ENCODE peak calls at places on chromosomes 1 and 21, in seven cellular contexts. E is stomach, K is GM06990, F is upper lobe of right lung, R is body of pancreas, S is fibroblast of mammary gland, Q is SK-N-SH. N is an unnamed sample.

GRCh38 chr1:113701429-113701828 is 57.9 kb downstream of the PHTF1 start:
- DNase-seq in E (no peak), K (no peak), F (no peak), R (no peak), S (no peak), Q (no peak), N (no peak)

GRCh38 chr1:32411261-32411660 is 17.0 kb upstream of the BSDC1 start:
- DNase-seq in E (no peak), K (no peak), F (no peak), R (no peak), S (no peak), Q (no peak), N (no peak)

GRCh38 chr1:192766876-192767275 is 42.0 kb upstream of the RGS2 start:
- DNase-seq in E (no peak), K (no peak), F (no peak), R (no peak), S (no peak), Q (no peak), N (no peak)

GRCh38 chr1:203512830-203513578 is 19.1 kb downstream of the OPTC start:
- DNase-seq in E (peak; percentile 44), K (no peak), F (no peak), R (no peak), S (peak; percentile 94), Q (no peak), N (peak; percentile 97)

GRCh38 chr1:240362826-240363225 is 249.1 kb downstream of the GREM2 start:
- DNase-seq in E (no peak), K (no peak), F (no peak), R (no peak), S (no peak), Q (no peak), N (no peak)

GRCh38 chr1:219498666-219499065 is 114.2 kb downstream of the ZC3H11B start:
- DNase-seq in E (no peak), K (no peak), F (no peak), R (peak; percentile 14), S (peak; percentile 94), Q (no peak), N (no peak)

GRCh38 chr1:20470174-20470573 is 15.8 kb downstream of the CAMK2N1 start:
- DNase-seq in E (no peak), K (no peak), F (no peak), R (no peak), S (no peak), Q (peak; percentile 68), N (no peak)

GRCh38 chr1:117595993-117596720 is 9.7 kb upstream of the TENT5C start:
- DNase-seq in E (peak; percentile 20), K (peak; percentile 23), F (peak; percentile 21), R (no peak), S (no peak), Q (no peak), N (no peak)

GRCh38 chr1:180141381-180141934 is 13.2 kb upstream of the QSOX1 start:
- DNase-seq in E (no peak), K (no peak), F (no peak), R (no peak), S (no peak), Q (no peak), N (no peak)

GRCh38 chr1:151273924-151274466 is 8.1 kb upstream of the ZNF687 start:
- DNase-seq in E (no peak), K (no peak), F (no peak), R (no peak), S (no peak), Q (no peak), N (no peak)

GRCh38 chr1:60130703-60131102 is 57.1 kb upstream of the C1orf87 start:
- DNase-seq in E (no peak), K (no peak), F (no peak), R (no peak), S (peak; percentile 52), Q (no peak), N (no peak)

GRCh38 chr1:17009706-17010105 is 2.0 kb downstream of the ATP13A2 start:
- DNase-seq in E (no peak), K (no peak), F (no peak), R (no peak), S (no peak), Q (peak; percentile 36), N (no peak)

GRCh38 chr1:26913754-26914619 is at the start of gene NR0B2:
- DNase-seq in E (peak; percentile 96), K (no peak), F (peak; percentile 91), R (peak; percentile 99), S (no peak), Q (no peak), N (no peak)

GRCh38 chr1:107365874-107366273 is 225.0 kb downstream of the NTNG1 start:
- DNase-seq in E (no peak), K (no peak), F (no peak), R (no peak), S (no peak), Q (peak; percentile 6), N (no peak)

GRCh38 chr1:230153655-230154296 is 86.7 kb downstream of the GALNT2 start:
- DNase-seq in E (no peak), K (no peak), F (no peak), R (no peak), S (peak; percentile 82), Q (no peak), N (no peak)

GRCh38 chr1:32208891-32209309 is at the start of gene DCDC2B:
- DNase-seq in E (peak; percentile 89), K (no peak), F (no peak), R (peak; percentile 88), S (peak; percentile 46), Q (peak; percentile 43), N (peak; percentile 39)

GRCh38 chr1:195763907-195764183 is 844.4 kb downstream of the KCNT2 start:
- DNase-seq in E (no peak), K (no peak), F (no peak), R (no peak), S (no peak), Q (no peak), N (no peak)

GRCh38 chr1:103516693-103517092 is 8.8 kb upstream of the RNPC3 start:
- DNase-seq in E (no peak), K (no peak), F (no peak), R (no peak), S (peak; percentile 76), Q (no peak), N (peak; percentile 19)

GRCh38 chr1:234340528-234340927 is 32.7 kb upstream of the COA6 start:
- DNase-seq in E (no peak), K (no peak), F (no peak), R (no peak), S (no peak), Q (no peak), N (no peak)

GRCh38 chr1:30877205-30877912 is 31.2 kb downstream of the SDC3 start:
- DNase-seq in E (peak; percentile 37), K (no peak), F (peak; percentile 84), R (peak; percentile 44), S (peak; percentile 80), Q (no peak), N (peak; percentile 36)

GRCh38 chr1:20048563-20048962 is 21.4 kb upstream of the PLA2G5 start:
- DNase-seq in E (no peak), K (no peak), F (no peak), R (no peak), S (no peak), Q (no peak), N (no peak)

GRCh38 chr21:44736291-44737004 is 25.1 kb upstream of the TSPEAR start:
- DNase-seq in E (peak; percentile 77), K (no peak), F (peak; percentile 67), R (peak; percentile 51), S (no peak), Q (no peak), N (no peak)

GRCh38 chr1:233393084-233393840 is 65.7 kb downstream of the MAP3K21 start:
- DNase-seq in E (no peak), K (no peak), F (no peak), R (no peak), S (no peak), Q (no peak), N (no peak)

DNA sequence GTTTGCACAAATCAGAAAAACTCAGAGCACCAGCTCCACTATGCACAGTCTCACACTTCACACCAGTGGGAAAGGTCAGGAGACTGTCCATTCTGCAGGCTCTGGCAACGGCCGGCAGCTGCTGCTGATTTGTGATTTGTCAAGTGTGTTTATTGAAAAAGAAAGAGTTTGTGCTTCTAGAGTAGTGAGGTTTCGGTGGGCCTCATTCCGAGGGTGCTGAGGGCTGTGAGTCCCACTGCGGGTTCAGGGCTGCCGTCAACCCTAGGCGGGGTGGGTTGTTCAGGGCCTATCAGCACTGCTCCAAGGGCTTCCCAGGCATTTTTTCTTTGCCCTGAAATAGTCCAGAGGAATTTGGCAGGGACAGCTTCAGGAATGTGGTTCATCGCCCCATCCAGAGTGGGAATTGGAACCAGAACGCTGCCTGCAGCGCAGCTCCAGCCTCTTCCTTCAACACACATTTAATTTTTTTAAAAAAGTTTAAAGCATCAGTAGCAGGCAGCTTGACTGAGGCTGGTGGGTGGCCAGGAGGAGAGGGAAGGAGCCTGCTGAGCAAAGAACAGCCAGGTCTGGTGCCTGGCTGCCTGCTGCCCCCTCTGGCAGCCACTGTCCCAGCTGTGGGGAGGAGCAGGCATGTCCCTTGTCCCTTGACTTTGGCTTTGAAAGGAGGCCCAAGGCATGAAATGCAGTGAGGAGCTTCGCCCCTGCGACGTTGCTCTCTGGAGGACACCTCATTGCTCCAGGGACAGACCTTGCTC is 19.7 kb downstream of the STUM start:
- DNase-seq in E (no peak), K (no peak), F (peak; percentile 62), R (no peak), S (peak; percentile 15), Q (peak; percentile 62), N (no peak)
- TF ChIP-seq CTCF in E (no peak), K (peak; percentile 43), F (peak; percentile 24), R (no peak), S (peak; percentile 21), Q (no peak), N (peak; percentile 21)

DNA sequence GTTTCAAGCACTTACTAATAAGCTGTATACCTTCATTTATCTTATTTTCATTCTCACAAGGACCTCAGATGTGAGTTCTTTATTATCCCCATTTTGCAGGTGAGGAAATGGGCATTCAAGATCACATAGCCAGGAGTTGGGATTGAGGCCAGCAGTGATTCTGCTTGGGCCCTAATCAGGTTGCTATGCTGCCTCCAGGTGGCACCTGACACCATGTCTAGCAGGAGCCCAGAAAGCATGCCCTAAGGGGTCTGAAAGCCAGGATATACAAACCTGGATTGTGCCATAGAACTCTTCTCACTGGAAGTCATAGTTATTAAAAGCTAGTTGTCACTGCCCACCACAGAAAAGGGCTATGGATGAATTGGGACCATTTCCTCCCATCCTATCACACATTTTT is 61.1 kb downstream of the FYB2 start:
- DNase-seq in E (peak; percentile 43), K (no peak), F (no peak), R (peak; percentile 56), S (no peak), Q (peak; percentile 0), N (no peak)
- TF ChIP-seq CTCF in E (no peak), K (peak; percentile 9), F (no peak), R (no peak), S (peak; percentile 1), Q (no peak), N (no peak)

DNA sequence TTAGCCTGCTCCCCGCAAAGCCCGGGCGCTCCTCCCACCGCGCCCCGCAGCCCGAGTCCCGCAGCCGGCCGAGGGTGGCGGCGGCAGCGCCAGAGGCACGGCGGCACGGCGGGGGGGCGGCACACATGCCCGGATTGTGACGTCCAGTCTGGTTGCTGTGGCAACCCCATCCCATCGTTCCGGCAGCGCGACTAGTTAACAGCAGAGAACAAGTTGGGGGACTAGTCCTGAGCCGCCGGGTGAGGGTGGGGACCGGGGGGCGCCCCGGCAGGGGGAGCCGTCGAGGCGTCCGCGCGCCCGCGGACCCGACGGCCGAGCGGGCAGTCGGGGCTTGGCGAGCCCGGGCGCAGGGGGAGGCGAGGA is at the start of gene CHD5:
- DNase-seq in E (no peak), K (no peak), F (no peak), R (no peak), S (no peak), Q (peak; percentile 82), N (no peak)
- TF ChIP-seq CTCF in E (no peak), K (no peak), F (no peak), R (no peak), S (no peak), Q (peak; percentile 20), N (no peak)

GRCh38 chr1:74396462-74396861 is 115.9 kb downstream of the LRRC53 start:
- DNase-seq in E (no peak), K (no peak), F (no peak), R (no peak), S (no peak), Q (no peak), N (no peak)
- TF ChIP-seq CTCF in E (no peak), K (no peak), F (no peak), R (no peak), S (no peak), Q (no peak), N (no peak)

N was measured in HFFc6.